ENCODE peak calls at places on chromosomes 16 and 17, in eight cellular contexts. O is adrenal gland, X is thoracic aorta, P is HCT116, G is heart left ventricle, N is BE2C, H is cardiac muscle cell, C is IMR-90. Z is an unnamed sample. For H3K27me3, the result is how much of the 10 kb centered on the place peaks cover.

GRCh38 chr16:69187387-69187890 is 475 bp downstream of the SNTB2 start:
- DNase-seq in H (peak), X (no peak), G (peak), C (no peak), O (peak), N (peak), P (no peak), Z (peak)

GRCh38 chr17:4101127-4101798 is 41.6 kb downstream of the ZZEF1 start:
- DNase-seq in O (peak), C (peak), G (no peak), X (no peak), N (no peak), P (no peak), H (peak), Z (peak)

GRCh38 chr17:7290166-7290565 is 4.3 kb downstream of the YBX2 start:
- DNase-seq in G (no peak), O (no peak), H (no peak), C (no peak), P (no peak), X (no peak), N (no peak), Z (no peak)

GRCh38 chr17:2685696-2686095 is 25.9 kb downstream of the CLUH start:
- DNase-seq in N (peak), C (no peak), O (peak), G (no peak), H (no peak), P (no peak), X (no peak), Z (no peak)

GRCh38 chr17:81535480-81536298 is 7.5 kb downstream of the FSCN2 start:
- DNase-seq in O (no peak), H (no peak), P (no peak), X (no peak), C (no peak), N (no peak), G (no peak), Z (no peak)

GRCh38 chr17:9330903-9331272 is 244.7 kb downstream of the STX8 start:
- DNase-seq in N (no peak), P (no peak), X (no peak), O (no peak), H (no peak), C (no peak), G (no peak), Z (no peak)

GRCh38 chr16:19330801-19331484 is 45.4 kb downstream of the CLEC19A start:
- DNase-seq in P (peak), N (no peak), C (peak), X (no peak), O (peak), H (peak), G (no peak), Z (peak)

GRCh38 chr17:7258731-7259554 is 3.3 kb downstream of the CLDN7 start:
- DNase-seq in X (no peak), O (peak), P (peak), N (no peak), G (no peak), H (peak), C (peak), Z (no peak)

GRCh38 chr17:2054262-2054739 is 602 bp upstream of the HIC1 start:
- DNase-seq in C (peak), N (peak), X (no peak), H (peak), G (no peak), O (no peak), P (no peak), Z (peak)

GRCh38 chr17:54967621-54968258 is 714 bp downstream of the COX11 start:
- DNase-seq in X (no peak), H (peak), P (peak), G (no peak), C (peak), N (no peak), O (no peak), Z (peak)

GRCh38 chr17:1315891-1316403 is 36.5 kb downstream of the TRARG1 start:
- DNase-seq in C (no peak), N (no peak), O (no peak), P (no peak), X (peak), H (no peak), G (peak), Z (no peak)

GRCh38 chr16:27112093-27112811 is 45.5 kb downstream of the C16orf82 start:
- DNase-seq in H (no peak), X (no peak), N (no peak), O (peak), P (no peak), G (no peak), C (no peak), Z (no peak)

GRCh38 chr16:11181889-11182279 is 74.1 kb downstream of the SOCS1 start:
- DNase-seq in P (no peak), C (peak), G (no peak), N (no peak), O (no peak), H (no peak), X (no peak), Z (no peak)

GRCh38 chr16:47060596-47060995 is 83.1 kb downstream of the NETO2 start:
- DNase-seq in H (no peak), P (no peak), X (no peak), C (no peak), O (peak), N (no peak), G (no peak), Z (no peak)

GRCh38 chr17:72338304-72338703 is 217.5 kb downstream of the SOX9 start:
- DNase-seq in X (no peak), C (no peak), P (no peak), N (no peak), O (no peak), G (no peak), H (no peak), Z (no peak)

GRCh38 chr17:43875476-43876147 is 28.6 kb downstream of the CD300LG start:
- DNase-seq in G (no peak), P (no peak), C (no peak), O (no peak), H (no peak), X (no peak), N (no peak), Z (no peak)

GRCh38 chr17:27602721-27603445 is 28.1 kb upstream of the LGALS9 start:
- DNase-seq in G (peak), N (peak), O (peak), C (peak), X (peak), P (no peak), H (peak), Z (peak)

DNA sequence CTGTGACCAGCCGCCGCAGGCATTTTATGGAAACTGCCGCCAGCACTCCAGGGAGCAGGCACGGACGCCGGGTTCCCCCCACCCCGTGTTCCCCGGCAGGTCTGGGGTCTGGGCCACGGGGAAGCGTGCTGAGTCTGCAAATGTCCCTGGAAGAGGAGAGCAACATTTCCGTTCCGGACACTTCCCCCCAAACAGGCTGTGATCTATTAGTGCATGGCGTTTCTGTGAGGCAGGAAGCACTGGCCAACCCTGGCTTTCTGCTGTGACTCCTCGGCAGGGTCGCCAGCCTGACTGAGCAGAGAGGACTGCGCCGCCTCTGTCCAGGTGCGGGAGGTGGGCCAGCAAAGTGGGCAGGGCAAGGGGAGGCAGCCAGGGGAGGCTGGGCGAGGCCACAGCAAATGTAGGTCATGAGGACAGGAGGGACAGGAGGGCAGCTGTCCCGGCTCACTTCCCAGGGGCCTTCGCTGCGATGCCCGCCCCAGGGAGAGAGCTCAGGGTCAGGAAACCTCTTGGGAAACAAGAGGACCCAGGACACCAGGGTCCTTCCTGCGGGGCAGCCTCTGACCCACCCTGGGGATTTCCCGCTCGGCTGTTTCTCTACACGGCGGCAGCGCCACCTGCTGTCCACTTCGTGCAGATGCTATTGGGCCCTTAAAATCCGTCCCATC is 9.5 kb downstream of the FOXF1 start:
- DNase-seq in O (peak), H (peak), X (no peak), C (peak), N (peak), G (peak), P (peak), Z (peak)
- H3K27me3 ChIP-seq in O (half or more), H (under half), X (under half), C (under half), N (half or more), G (half or more), P (under half), Z (under half)

GRCh38 chr16:31355701-31356100 is 725 bp downstream of the ITGAX start:
- DNase-seq in N (no peak), G (no peak), O (no peak), H (no peak), X (no peak), C (no peak), P (no peak), Z (no peak)
- H3K27me3 ChIP-seq in N (under half), G (under half), O (under half), H (under half), X (under half), C (under half), P (under half), Z (under half)

GRCh38 chr16:88347656-88348376 is 34.9 kb upstream of the ZNF469 start:
- DNase-seq in C (no peak), G (no peak), X (no peak), P (no peak), O (no peak), H (no peak), N (no peak), Z (no peak)

GRCh38 chr16:88348377-88349152 is 34.2 kb upstream of the ZNF469 start:
- DNase-seq in C (no peak), X (no peak), O (no peak), G (no peak), N (no peak), P (no peak), H (no peak), Z (no peak)

GRCh38 chr16:88349903-88350900 is 32.6 kb upstream of the ZNF469 start:
- DNase-seq in N (no peak), H (no peak), X (no peak), C (no peak), G (no peak), P (no peak), O (no peak), Z (no peak)

GRCh38 chr16:88350922-88351321 is 31.8 kb upstream of the ZNF469 start:
- DNase-seq in X (no peak), P (no peak), H (no peak), N (no peak), O (no peak), C (no peak), G (no peak), Z (no peak)

GRCh38 chr16:88349153-88349902 is 33.4 kb upstream of the ZNF469 start:
- DNase-seq in G (no peak), P (no peak), O (no peak), H (no peak), C (no peak), N (no peak), X (no peak), Z (no peak)
- H3K27me3 ChIP-seq in G (under half), P (under half), O (under half), H (under half), C (under half), N (under half), X (under half), Z (under half)

GRCh38 chr16:50570808-50571598 is 22.8 kb downstream of the NKD1 start:
- DNase-seq in O (no peak), P (no peak), X (no peak), N (no peak), H (no peak), C (no peak), G (no peak), Z (no peak)

GRCh38 chr16:50567651-50568050 is 19.5 kb downstream of the NKD1 start:
- DNase-seq in N (no peak), P (no peak), H (no peak), C (no peak), G (no peak), X (no peak), O (no peak), Z (no peak)

GRCh38 chr16:50570354-50570753 is 22.2 kb downstream of the NKD1 start:
- DNase-seq in C (no peak), P (no peak), G (no peak), O (no peak), X (no peak), H (no peak), N (no peak), Z (no peak)

GRCh38 chr16:50566336-50566962 is 18.3 kb downstream of the NKD1 start:
- DNase-seq in G (no peak), C (no peak), N (no peak), X (no peak), O (no peak), H (no peak), P (no peak), Z (no peak)

GRCh38 chr16:50568187-50568830 is 20.1 kb downstream of the NKD1 start:
- DNase-seq in X (no peak), H (no peak), O (no peak), N (no peak), C (no peak), G (no peak), P (no peak), Z (no peak)
- H3K27me3 ChIP-seq in X (under half), H (under half), O (under half), N (under half), C (under half), G (under half), P (under half), Z (under half)

GRCh38 chr17:17924857-17925250 is 47.3 kb downstream of the TOM1L2 start:
- DNase-seq in X (no peak), N (no peak), P (no peak), G (no peak), O (peak), H (no peak), C (no peak), Z (no peak)
- H3K27me3 ChIP-seq in X (under half), N (under half), P (under half), G (under half), O (under half), H (under half), C (under half), Z (under half)

GRCh38 chr16:85527767-85528297 is 85.3 kb upstream of the GSE1 start:
- DNase-seq in C (no peak), O (no peak), P (no peak), G (no peak), H (no peak), X (no peak), N (peak), Z (no peak)
- H3K27me3 ChIP-seq in C (under half), O (under half), P (under half), G (under half), H (under half), X (under half), N (under half), Z (under half)

GRCh38 chr17:50596191-50597037 is 35.9 kb downstream of the CACNA1G start:
- DNase-seq in G (no peak), H (no peak), X (no peak), C (no peak), N (no peak), O (no peak), P (no peak), Z (peak)
- H3K27me3 ChIP-seq in G (under half), H (under half), X (under half), C (under half), N (under half), O (under half), P (under half), Z (under half)

DNA sequence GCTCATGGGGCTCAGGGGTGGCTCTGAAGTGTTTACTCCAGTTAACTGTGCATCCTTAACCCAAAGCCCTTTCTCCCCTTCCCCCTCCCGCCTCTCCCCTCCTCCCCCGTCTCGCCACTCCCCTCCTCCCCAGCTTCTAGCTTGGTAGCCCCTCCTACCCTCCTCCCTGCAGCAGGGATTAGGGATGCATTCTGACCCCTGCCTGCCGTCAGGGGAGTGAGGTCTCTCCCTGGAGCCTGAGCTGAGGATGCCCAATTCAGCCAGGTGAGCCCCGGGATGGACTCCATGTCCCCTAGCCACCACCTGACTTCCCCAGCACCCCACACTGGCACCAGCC is 1.6 kb downstream of the HS3ST6 start:
- DNase-seq in G (no peak), N (no peak), H (no peak), X (no peak), O (no peak), C (no peak), P (no peak), Z (peak)
- H3K27me3 ChIP-seq in G (half or more), N (half or more), H (half or more), X (under half), O (under half), C (half or more), P (under half), Z (under half)

GRCh38 chr16:67489401-67490083 is 6.2 kb upstream of the AGRP start:
- DNase-seq in O (no peak), G (no peak), X (no peak), N (no peak), H (peak), C (no peak), P (no peak), Z (peak)
- H3K27me3 ChIP-seq in O (under half), G (under half), X (under half), N (under half), H (under half), C (under half), P (under half), Z (under half)

GRCh38 chr16:56615353-56615752 is 7.0 kb downstream of the MT2A start:
- DNase-seq in N (no peak), P (no peak), X (no peak), H (peak), G (no peak), O (no peak), C (peak), Z (no peak)
- H3K27me3 ChIP-seq in N (under half), P (under half), X (under half), H (half or more), G (under half), O (under half), C (under half), Z (under half)